ENCODE peak calls at places on chromosome 12, in eight cellular contexts. X, Q, C, O, Y, T, N and Z are unnamed samples.

GRCh38 chr12:93243689-93244513 is 133.8 kb upstream of the NUDT4 start:
- DNase-seq in N (no peak), O (peak; percentile 53), C (peak; percentile 82), T (no peak), Q (peak; percentile 54), Y (peak; percentile 86), X (peak; percentile 35), Z (no peak)

GRCh38 chr12:58961906-58962305 is 41.6 kb upstream of the LRIG3 start:
- DNase-seq in Q (no peak), X (no peak), T (no peak), N (no peak), Y (no peak), O (no peak), C (no peak), Z (no peak)

GRCh38 chr12:70197362-70197744 is 45.9 kb upstream of the CNOT2 start:
- DNase-seq in T (no peak), Q (no peak), Y (peak; percentile 63), C (peak; percentile 33), N (no peak), X (no peak), O (no peak), Z (no peak)

GRCh38 chr12:70543444-70543843 is 93.8 kb downstream of the PTPRB start:
- DNase-seq in X (no peak), Q (no peak), C (peak; percentile 97), O (no peak), T (peak; percentile 25), N (no peak), Y (peak; percentile 94), Z (peak; percentile 56)

GRCh38 chr12:53677612-53678133 is 1.8 kb upstream of the ATP5MC2 start:
- DNase-seq in N (no peak), T (no peak), Y (peak; percentile 37), C (no peak), Q (no peak), O (no peak), X (no peak), Z (no peak)

GRCh38 chr12:67646775-67647174 is 1.8 kb upstream of the DYRK2 start:
- DNase-seq in X (no peak), Q (no peak), Y (no peak), N (no peak), T (no peak), O (no peak), C (no peak), Z (no peak)

GRCh38 chr12:132530451-132530850 is 40.5 kb downstream of the FBRSL1 start:
- DNase-seq in Q (no peak), Y (no peak), X (no peak), O (no peak), T (no peak), C (no peak), N (no peak), Z (no peak)

GRCh38 chr12:127363392-127363791 is 903.6 kb upstream of the TMEM132C start:
- DNase-seq in X (no peak), N (no peak), Q (no peak), Y (peak; percentile 56), O (no peak), T (no peak), C (peak; percentile 35), Z (no peak)

GRCh38 chr12:238736-239398 is 23.8 kb downstream of the SLC6A13 start:
- DNase-seq in Y (no peak), C (no peak), N (no peak), O (no peak), T (no peak), Q (no peak), X (no peak), Z (no peak)

GRCh38 chr12:13156277-13156676 is 40.2 kb upstream of the EMP1 start:
- DNase-seq in O (no peak), Q (no peak), Y (no peak), C (no peak), T (no peak), N (no peak), X (no peak), Z (no peak)

GRCh38 chr12:9751204-9752144 is 9.2 kb downstream of the CD69 start:
- DNase-seq in N (no peak), T (peak; percentile 36), C (peak; percentile 30), Q (no peak), X (no peak), Y (peak; percentile 22), O (no peak), Z (no peak)

GRCh38 chr12:106581543-106582263 is 1.1 kb upstream of the RFX4 start:
- DNase-seq in O (no peak), T (peak; percentile 27), N (no peak), Y (peak; percentile 47), X (no peak), C (no peak), Q (no peak), Z (no peak)

GRCh38 chr12:88639361-88639760 is 59.1 kb upstream of the KITLG start:
- DNase-seq in Q (no peak), Y (peak; percentile 31), N (no peak), O (no peak), X (no peak), T (no peak), C (peak; percentile 46), Z (no peak)

GRCh38 chr12:104177663-104178501 is 37.7 kb upstream of the TXNRD1 start:
- DNase-seq in X (no peak), O (peak; percentile 93), C (peak; percentile 99), Q (peak; percentile 58), Y (peak; percentile 96), T (peak; percentile 81), N (peak; percentile 38), Z (peak; percentile 94)

GRCh38 chr12:57239587-57240068 is 10.1 kb downstream of the SHMT2 start:
- DNase-seq in Q (no peak), X (no peak), N (no peak), C (no peak), Y (peak; percentile 41), T (no peak), O (no peak), Z (no peak)

GRCh38 chr12:57240926-57241555 is 9.9 kb downstream of the STAC3 start:
- DNase-seq in Q (no peak), N (no peak), Y (peak; percentile 61), T (no peak), O (no peak), C (no peak), X (no peak), Z (no peak)

GRCh38 chr12:57238854-57239554 is 9.5 kb downstream of the SHMT2 start:
- DNase-seq in C (peak; percentile 83), N (peak; percentile 89), Q (peak; percentile 88), X (peak; percentile 91), Y (peak; percentile 96), T (peak; percentile 88), O (peak; percentile 86), Z (peak; percentile 47)

GRCh38 chr12:57241556-57242310 is 9.3 kb downstream of the STAC3 start:
- DNase-seq in Q (no peak), T (no peak), Y (no peak), C (no peak), O (peak; percentile 19), X (no peak), N (no peak), Z (no peak)

DNA sequence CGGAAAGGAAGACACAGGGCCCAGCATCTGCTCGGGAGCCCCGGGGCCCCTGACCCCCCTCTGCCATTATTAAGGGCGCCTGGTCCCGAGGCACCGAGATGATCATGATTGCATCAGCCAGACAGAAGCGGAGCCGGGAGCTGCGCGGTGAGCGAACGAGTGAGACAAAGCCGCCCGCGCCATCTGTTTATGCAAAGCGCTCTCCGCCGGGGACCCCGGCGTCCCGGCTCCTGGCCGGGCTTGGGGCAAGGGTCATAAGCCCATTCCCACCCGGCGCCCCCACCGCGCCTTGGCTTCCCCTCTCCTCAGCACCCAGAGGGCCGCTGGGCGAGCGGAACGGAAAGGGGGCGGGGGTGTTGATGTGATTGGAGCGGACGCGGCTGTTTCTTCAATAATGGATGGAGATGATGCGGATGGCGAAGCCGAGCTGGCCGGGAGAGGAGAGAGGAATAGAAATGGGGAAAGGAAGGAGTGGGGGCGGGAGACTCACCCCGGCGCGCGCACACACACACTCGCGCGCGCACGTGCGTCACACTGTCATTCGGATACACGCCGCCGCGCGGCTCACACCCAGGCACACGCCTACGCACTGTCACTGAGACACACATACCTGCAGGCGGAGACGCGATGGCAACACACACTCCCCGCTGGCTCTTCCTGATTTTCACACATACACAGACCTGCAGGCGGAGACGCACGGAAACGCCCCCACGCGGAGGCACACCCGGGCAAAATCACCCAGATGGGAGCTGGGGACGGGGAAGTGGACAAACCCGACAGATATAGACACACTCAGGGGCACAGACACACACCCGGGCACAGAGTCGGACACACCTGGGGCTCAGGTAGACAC is 10.7 kb downstream of the STAC3 start:
- DNase-seq in Q (no peak), T (no peak), C (peak; percentile 47), N (peak; percentile 52), Y (peak; percentile 89), X (peak; percentile 78), O (no peak), Z (no peak)
- TF ChIP-seq CTCF in Q (no peak), T (no peak), C (no peak), N (no peak), Y (no peak), X (no peak), O (no peak), Z (no peak)

GRCh38 chr12:121925361-121925725 is 7.0 kb downstream of the CFAP251 start:
- DNase-seq in Y (peak; percentile 93), C (peak; percentile 87), N (no peak), O (no peak), Q (no peak), X (no peak), T (no peak), Z (no peak)
- H3K4me3 ChIP-seq in Y (peak overlapping the region; percentile 36), C (peak overlapping the region; percentile 26), N (no peak overlapping the region), O (no peak overlapping the region), Q (no peak overlapping the region), X (no peak overlapping the region), T (no peak overlapping the region), Z (no peak overlapping the region)

DNA sequence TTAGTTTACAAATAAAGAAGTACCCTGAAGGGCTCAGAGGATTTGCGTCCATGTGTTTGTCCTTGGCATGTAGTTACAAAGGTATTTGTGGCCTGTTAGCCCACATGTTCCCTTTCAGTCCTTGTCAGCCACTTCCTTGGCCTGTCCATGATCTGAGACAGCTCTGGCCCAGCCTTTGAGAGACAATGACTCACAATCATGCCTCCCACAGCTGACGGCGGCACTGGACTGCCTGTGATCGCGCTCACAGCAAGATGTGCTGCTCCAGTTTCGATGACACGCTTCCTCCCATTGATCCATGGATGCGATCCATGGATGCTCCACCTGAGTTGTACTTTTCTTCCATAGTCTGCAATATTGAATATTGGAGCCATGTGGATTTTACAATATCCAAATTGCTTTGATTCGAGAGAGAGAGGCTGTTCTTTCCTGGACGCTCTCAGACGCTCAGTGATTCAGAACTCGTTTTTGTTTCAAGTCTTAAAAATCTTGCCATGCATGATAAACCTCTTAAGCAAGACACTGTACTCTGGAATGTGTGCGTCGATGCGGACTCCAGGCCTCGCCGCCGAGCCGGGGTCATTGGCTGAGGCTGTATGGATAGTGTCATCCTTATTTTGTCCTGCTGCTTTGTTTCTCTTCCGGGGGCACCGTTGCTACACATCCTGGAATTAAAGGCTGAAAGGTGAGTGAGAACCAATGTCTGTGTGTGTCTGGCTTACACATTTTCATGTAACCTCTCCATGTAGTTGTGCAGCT is 220.1 kb downstream of the GLT1D1 start:
- DNase-seq in N (no peak), Y (no peak), X (no peak), T (no peak), C (no peak), O (no peak), Q (no peak), Z (no peak)
- TF ChIP-seq CTCF in N (no peak), Y (no peak), X (no peak), T (no peak), C (no peak), O (no peak), Q (no peak), Z (no peak)

DNA sequence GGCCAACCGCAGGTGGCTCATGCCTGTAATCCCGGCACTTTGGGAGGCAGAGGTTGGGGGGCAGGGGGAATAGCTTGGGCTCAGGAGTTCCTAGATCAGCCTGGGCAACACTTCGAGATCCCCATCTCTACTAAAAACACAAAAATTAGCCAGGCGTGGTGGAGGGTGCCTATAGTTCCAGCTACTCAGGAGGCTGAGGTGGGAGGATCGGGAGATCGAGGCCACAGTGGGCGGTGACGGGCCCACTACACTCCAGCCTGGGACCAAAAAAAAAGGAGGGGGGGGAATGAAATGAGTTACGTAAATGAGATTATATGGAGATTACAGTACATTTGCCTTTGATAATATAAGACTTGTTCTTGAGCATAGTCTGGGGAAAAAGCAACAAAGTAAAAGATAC is 1.1 kb downstream of the RPAP3 start:
- DNase-seq in C (no peak), T (no peak), N (no peak), O (no peak), Q (no peak), Y (no peak), X (no peak), Z (no peak)
- H3K4me3 ChIP-seq in C (peak overlapping the region; percentile 57), T (peak overlapping the region; percentile 81), N (peak overlapping the region; percentile 80), O (peak overlapping the region; percentile 90), Q (no peak overlapping the region), Y (peak overlapping the region; percentile 64), X (peak overlapping the region; percentile 93), Z (peak overlapping the region; percentile 55)